ENCODE peak calls at places on chromosome 4, in six cellular contexts. Z, V, U, X, H and Q are unnamed samples.

GRCh38 chr4:7503597-7503996 is 68.9 kb upstream of the PSAPL1 start:
- DNase-seq in Z (no peak), V (no peak), U (no peak), X (no peak), H (no peak), Q (no peak)

GRCh38 chr4:37320518-37321235 is 76.1 kb downstream of the NWD2 start:
- DNase-seq in Z (no peak), V (no peak), U (no peak), X (no peak), H (no peak), Q (no peak)

GRCh38 chr4:182496392-182496791 is 253.2 kb downstream of the TENM3 start:
- DNase-seq in Z (no peak), V (no peak), U (no peak), X (no peak), H (no peak), Q (no peak)

GRCh38 chr4:19580090-19580489 is 671.6 kb upstream of the SLIT2 start:
- DNase-seq in Z (no peak), V (no peak), U (no peak), X (no peak), H (peak), Q (no peak)

GRCh38 chr4:148329751-148330150 is 112.5 kb downstream of the NR3C2 start:
- DNase-seq in Z (no peak), V (no peak), U (no peak), X (no peak), H (no peak), Q (no peak)

GRCh38 chr4:82500106-82500738 is 61.6 kb downstream of the TMEM150C start:
- DNase-seq in Z (no peak), V (no peak), U (no peak), X (no peak), H (peak), Q (no peak)

GRCh38 chr4:10095296-10095991 is 21.2 kb downstream of the WDR1 start:
- DNase-seq in Z (no peak), V (no peak), U (no peak), X (no peak), H (no peak), Q (no peak)

GRCh38 chr4:13329963-13330362 is 154.2 kb downstream of the RAB28 start:
- DNase-seq in Z (no peak), V (no peak), U (no peak), X (no peak), H (peak), Q (no peak)

GRCh38 chr4:68346461-68346860 is 3.4 kb downstream of the YTHDC1 start:
- DNase-seq in Z (no peak), V (peak), U (no peak), X (no peak), H (no peak), Q (no peak)

GRCh38 chr4:54669831-54670230 is 12.1 kb downstream of the KIT start:
- DNase-seq in Z (no peak), V (no peak), U (no peak), X (no peak), H (no peak), Q (no peak)

GRCh38 chr4:167102475-167102874 is 131.8 kb downstream of the SPOCK3 start:
- DNase-seq in Z (no peak), V (no peak), U (no peak), X (no peak), H (no peak), Q (no peak)

GRCh38 chr4:119026662-119027444 is 108.8 kb upstream of the MYOZ2 start:
- DNase-seq in Z (peak), V (peak), U (no peak), X (no peak), H (no peak), Q (no peak)

GRCh38 chr4:124874172-124874450 is 161.6 kb upstream of the ANKRD50 start:
- DNase-seq in Z (no peak), V (no peak), U (no peak), X (no peak), H (no peak), Q (no peak)

GRCh38 chr4:181613210-181613609 is 630.0 kb upstream of the TENM3 start:
- DNase-seq in Z (no peak), V (no peak), U (no peak), X (no peak), H (no peak), Q (no peak)

GRCh38 chr4:37816006-37816405 is 10.5 kb upstream of the PGM2 start:
- DNase-seq in Z (no peak), V (no peak), U (no peak), X (no peak), H (no peak), Q (peak)

GRCh38 chr4:40455340-40455902 is 120.3 kb downstream of the CHRNA9 start:
- DNase-seq in Z (no peak), V (no peak), U (no peak), X (no peak), H (no peak), Q (no peak)

GRCh38 chr4:89067407-89067806 is 10.4 kb upstream of the FAM13A start:
- DNase-seq in Z (no peak), V (no peak), U (no peak), X (no peak), H (no peak), Q (no peak)

GRCh38 chr4:94960703-94961102 is 202.9 kb downstream of the BMPR1B start:
- DNase-seq in Z (no peak), V (no peak), U (no peak), X (no peak), H (no peak), Q (no peak)
- TF ChIP-seq POLR2A in Z (no peak), V (no peak), U (no peak), X (no peak), H (no peak), Q (no peak)

DNA sequence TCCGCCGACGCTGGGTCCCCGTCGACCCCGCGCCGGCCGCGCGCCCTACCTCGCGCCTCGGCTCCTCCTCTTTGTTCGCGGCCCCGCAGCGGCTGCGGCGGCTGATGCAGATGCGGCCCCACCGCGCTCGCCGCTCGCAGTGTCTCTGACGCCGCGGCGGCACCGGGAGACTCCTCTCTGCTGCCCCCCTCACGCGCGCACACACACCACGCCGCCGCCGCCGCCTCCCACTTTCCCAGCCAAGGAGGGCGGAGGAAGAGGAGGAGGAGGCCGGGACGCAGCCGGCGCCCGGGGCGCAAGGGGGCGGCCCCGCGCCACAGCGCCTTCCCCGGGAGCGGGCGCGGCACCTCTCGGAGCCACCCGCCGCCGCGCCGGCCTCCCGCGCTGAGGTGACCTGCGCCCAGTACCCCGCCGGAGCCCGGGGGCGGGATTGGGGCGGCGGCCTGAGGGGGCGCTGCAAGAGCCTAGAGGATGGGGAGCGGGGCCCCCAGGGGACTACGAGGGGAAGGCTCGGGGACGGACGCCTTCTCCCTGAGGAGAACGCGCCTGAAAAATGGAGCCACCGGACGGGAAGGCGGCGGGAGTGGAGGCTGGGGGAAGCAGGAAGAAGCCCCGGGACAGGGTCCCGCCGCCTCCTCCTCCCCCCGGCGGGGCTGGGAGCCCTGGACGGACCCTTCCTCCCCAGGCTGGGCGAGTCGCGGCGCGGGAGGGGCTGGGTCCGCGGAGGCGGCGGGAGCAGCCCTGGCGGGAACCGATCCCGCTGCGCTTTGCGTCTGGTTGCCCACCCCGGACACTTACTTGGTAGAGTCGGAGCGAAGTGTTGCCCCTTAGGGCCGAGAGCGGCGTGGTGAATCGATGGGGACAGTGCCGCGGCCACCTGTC is at the start of gene SH3RF1:
- DNase-seq in Z (peak), V (peak), U (peak), X (peak), H (peak), Q (peak)
- TF ChIP-seq POLR2A in Z (peak), V (peak), U (peak), X (no peak), H (peak), Q (peak)

GRCh38 chr4:52957220-52957686 is 95.1 kb downstream of the RASL11B start:
- DNase-seq in Z (peak), V (no peak), U (no peak), X (no peak), H (peak), Q (no peak)
- TF ChIP-seq POLR2A in Z (no peak), V (no peak), U (no peak), X (no peak), H (no peak), Q (no peak)

GRCh38 chr4:152935138-152935537 is 985 bp upstream of the FHDC1 start:
- DNase-seq in Z (no peak), V (peak), U (no peak), X (peak), H (no peak), Q (no peak)

GRCh38 chr4:152937535-152938236 is 1.6 kb downstream of the FHDC1 start:
- DNase-seq in Z (peak), V (peak), U (peak), X (peak), H (peak), Q (no peak)

GRCh38 chr4:152937280-152937534 is 1.1 kb downstream of the FHDC1 start:
- DNase-seq in Z (no peak), V (no peak), U (no peak), X (no peak), H (no peak), Q (no peak)

GRCh38 chr4:152936446-152937279 is 540 bp downstream of the FHDC1 start:
- DNase-seq in Z (peak), V (peak), U (no peak), X (peak), H (peak), Q (no peak)

DNA sequence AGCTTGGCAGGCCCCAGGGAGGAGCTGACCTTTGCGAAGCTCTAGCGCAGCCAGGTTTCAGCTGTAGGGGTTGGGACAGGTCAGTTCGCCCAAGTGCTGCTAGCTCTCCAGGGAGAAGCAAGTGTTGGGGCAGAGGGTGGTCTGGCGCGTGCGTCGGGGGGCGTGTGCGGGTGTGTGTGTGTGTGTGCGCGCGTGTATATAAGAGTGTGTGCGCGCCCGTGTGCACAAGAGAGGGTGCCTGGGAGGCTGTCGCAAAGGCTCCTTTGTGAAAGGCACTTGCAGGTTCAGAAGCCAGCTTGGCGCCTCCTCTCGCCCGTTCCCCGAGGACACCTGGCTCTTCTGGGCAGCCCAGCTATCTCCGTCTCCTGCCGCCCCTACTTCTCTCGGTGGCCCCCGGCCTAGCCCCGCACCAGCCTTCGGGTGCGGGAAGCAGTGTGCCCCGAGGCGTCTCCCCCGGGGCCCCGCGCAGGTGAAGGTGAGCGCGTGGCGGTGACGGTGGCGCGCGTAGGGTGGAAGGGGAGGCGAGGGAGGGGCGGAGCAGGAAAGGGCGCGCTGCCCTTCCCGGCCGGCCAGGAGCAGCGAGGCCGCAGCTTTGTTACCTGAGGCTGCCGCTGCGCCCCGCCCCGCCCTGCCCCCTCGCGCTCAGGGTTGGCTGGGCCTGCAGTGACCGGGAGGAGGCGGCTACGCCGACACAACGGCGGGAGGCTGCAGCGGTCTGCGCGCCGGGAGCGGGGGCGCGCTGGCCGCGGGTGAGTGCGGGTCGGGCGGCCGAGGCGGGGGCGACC is at the start of gene FHDC1:
- DNase-seq in Z (no peak), V (no peak), U (no peak), X (peak), H (no peak), Q (no peak)
- TF ChIP-seq POLR2A in Z (peak), V (no peak), U (no peak), X (no peak), H (no peak), Q (no peak)